ENCODE peak calls at places on chromosomes 4 and X, in four cellular contexts. O, Y, J and A are unnamed samples.

GRCh38 chrX:71221145-71221544 is 1.9 kb upstream of the GJB1 start:
- DNase-seq in J (no peak), Y (no peak), O (no peak), A (no peak)

GRCh38 chr4:110287130-110287529 is 88.7 kb upstream of the ELOVL6 start:
- DNase-seq in J (no peak), O (no peak), Y (no peak), A (no peak)

GRCh38 chr4:182102576-182102975 is 140.6 kb upstream of the TENM3 start:
- DNase-seq in J (no peak), Y (no peak), O (no peak), A (no peak)

GRCh38 chr4:83029688-83030087 is 5.3 kb upstream of the COPS4 start:
- DNase-seq in J (no peak), O (no peak), Y (no peak), A (no peak)

GRCh38 chr4:123889376-123889945 is 492.9 kb downstream of the SPRY1 start:
- DNase-seq in Y (no peak), O (no peak), J (no peak), A (no peak)

GRCh38 chr4:82851902-82852750 is 38.8 kb downstream of the SEC31A start:
- DNase-seq in J (peak; percentile 12), Y (no peak), O (no peak), A (no peak)

GRCh38 chr4:76434901-76435688 is at the start of gene SHROOM3:
- DNase-seq in Y (peak; percentile 34), O (no peak), J (peak; percentile 39), A (no peak)

GRCh38 chr4:76059750-76060149 is 14.8 kb upstream of the ART3 start:
- DNase-seq in O (no peak), J (no peak), Y (no peak), A (no peak)

GRCh38 chrX:19875051-19875432 is 12.4 kb downstream of the SH3KBP1 start:
- DNase-seq in J (no peak), O (no peak), Y (no peak), A (peak; percentile 43)

GRCh38 chr4:125956281-125956680 is 641.5 kb downstream of the FAT4 start:
- DNase-seq in Y (no peak), O (no peak), J (no peak), A (no peak)

GRCh38 chrX:20059467-20060128 is 57.1 kb downstream of the MAP7D2 start:
- DNase-seq in J (no peak), Y (no peak), O (no peak), A (no peak)

GRCh38 chrX:136196691-136197155 is 49.4 kb downstream of the FHL1 start:
- DNase-seq in Y (no peak), J (no peak), O (no peak), A (no peak)

GRCh38 chr4:61889117-61889516 is 689.0 kb downstream of the ADGRL3 start:
- DNase-seq in O (no peak), J (no peak), Y (no peak), A (no peak)

GRCh38 chr4:8427761-8428287 is 12.7 kb downstream of the ACOX3 start:
- DNase-seq in Y (peak; percentile 67), J (no peak), O (no peak), A (no peak)

GRCh38 chrX:45801554-45801953 is 600.9 kb upstream of the DIPK2B start:
- DNase-seq in Y (no peak), O (no peak), J (no peak), A (no peak)
- H3K27ac ChIP-seq in Y (no peak overlapping the region), O (no peak overlapping the region), J (no peak overlapping the region), A (no peak overlapping the region)

GRCh38 chrX:108347800-108348199 is 90.4 kb downstream of the COL4A6 start:
- DNase-seq in O (no peak), J (peak; percentile 18), Y (no peak), A (no peak)

GRCh38 chrX:108349210-108349609 is 89.0 kb downstream of the COL4A6 start:
- DNase-seq in O (no peak), J (no peak), Y (no peak), A (no peak)

GRCh38 chrX:108353452-108353851 is 84.8 kb downstream of the COL4A6 start:
- DNase-seq in Y (no peak), J (no peak), O (no peak), A (no peak)

GRCh38 chrX:108348525-108348924 is 89.7 kb downstream of the COL4A6 start:
- DNase-seq in O (no peak), Y (no peak), J (no peak), A (no peak)
- H3K36me3 ChIP-seq in O (no peaks in the 10 kb centered on the region), Y (no peaks in the 10 kb centered on the region), J (no peaks in the 10 kb centered on the region), A (no peaks in the 10 kb centered on the region)

DNA sequence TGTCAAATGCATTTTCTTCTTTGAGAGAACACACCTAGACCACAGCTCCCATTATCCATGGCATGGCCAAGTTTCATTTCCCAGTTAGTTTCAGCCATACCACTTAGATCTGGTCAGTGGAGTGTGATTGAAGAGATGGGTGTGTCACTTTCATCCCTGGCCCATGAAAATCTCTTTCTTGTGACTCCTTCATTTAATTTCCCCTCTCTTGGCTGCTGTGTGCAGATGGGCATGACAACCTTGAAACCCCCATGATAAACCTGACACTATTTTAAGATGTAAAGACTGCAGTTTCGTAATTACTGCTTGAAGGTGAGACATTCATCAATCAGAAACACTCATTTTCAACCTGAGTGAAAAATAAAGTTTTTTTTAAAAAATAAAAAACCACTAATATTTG is 284.9 kb downstream of the IL15 start:
- DNase-seq in J (no peak), Y (no peak), O (no peak), A (no peak)
- H3K27ac ChIP-seq in J (no peak overlapping the region), Y (no peak overlapping the region), O (no peak overlapping the region), A (no peak overlapping the region)

DNA sequence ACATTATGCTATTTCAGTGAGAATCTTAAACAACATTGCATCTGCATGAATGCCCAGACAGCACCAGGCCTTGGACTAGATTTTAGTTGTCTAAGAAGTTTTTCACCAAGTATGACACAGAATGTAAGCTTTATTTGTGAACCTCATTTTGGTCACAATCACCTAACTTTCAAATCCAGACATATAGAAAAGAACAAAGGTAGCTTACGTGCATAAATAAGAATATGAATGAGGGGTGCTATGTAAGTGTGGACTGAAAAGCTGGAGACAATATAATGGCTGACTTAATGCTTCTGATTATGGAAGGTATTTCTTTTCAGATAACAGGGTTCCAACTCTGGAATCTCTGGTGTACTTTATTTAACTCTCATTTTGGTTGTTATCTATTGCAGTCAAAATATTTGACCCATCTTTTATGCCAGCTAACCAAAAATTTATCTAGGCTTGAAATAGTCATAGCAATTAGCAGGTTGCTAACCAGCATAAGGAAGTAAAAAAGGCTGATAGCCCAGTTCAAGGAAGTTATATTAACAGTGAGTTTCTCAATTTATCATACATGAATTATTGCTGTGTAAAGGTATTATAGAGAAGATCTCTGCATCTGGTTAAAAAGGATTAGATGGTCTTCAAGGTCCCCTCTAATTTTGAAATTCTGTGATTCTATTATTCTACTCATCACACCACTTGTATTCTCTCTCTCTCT is 36.5 kb downstream of the SLC7A11 start:
- DNase-seq in J (no peak), O (no peak), Y (no peak), A (no peak)
- H3K36me3 ChIP-seq in J (no peaks in the 10 kb centered on the region), O (no peaks in the 10 kb centered on the region), Y (no peaks in the 10 kb centered on the region), A (no peaks in the 10 kb centered on the region)

DNA sequence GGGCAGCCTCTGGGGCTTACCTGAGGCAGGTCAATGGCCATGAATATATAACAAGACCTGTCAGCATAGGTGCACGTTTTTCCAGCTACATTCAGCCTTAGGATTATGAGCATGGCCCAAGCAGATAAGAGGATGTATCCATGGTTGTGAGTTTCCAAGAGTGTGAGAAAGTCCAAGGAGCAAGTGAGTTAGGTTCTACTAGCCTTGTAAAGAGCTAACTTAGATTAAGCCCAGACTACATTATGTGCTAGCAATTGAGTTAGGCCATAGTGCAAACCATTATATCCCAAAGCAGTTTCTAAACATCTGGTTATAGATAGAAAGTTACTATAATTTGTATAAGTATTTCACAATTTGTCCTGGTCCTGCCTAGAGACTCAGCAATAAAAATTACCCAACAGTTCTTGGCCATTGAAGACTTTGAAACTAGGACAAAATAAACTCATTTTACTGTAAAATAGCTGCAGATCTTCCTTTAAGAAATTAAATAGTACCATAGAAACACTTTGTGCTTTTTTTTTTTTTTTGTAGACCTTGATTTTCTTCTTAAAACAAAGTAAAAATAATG is 312.0 kb downstream of the CAMK2D start:
- DNase-seq in Y (no peak), O (no peak), J (no peak), A (no peak)
- H3K27ac ChIP-seq in Y (peak overlapping the region; percentile 39), O (no peak overlapping the region), J (no peak overlapping the region), A (peak overlapping the region; percentile 56)

GRCh38 chr4:24519649-24520048 is 64.7 kb downstream of the DHX15 start:
- DNase-seq in O (no peak), J (no peak), Y (peak; percentile 28), A (no peak)

GRCh38 chr4:24514808-24515207 is 69.5 kb downstream of the DHX15 start:
- DNase-seq in Y (no peak), J (no peak), O (no peak), A (no peak)

GRCh38 chr4:24515698-24516097 is 68.7 kb downstream of the DHX15 start:
- DNase-seq in O (no peak), J (no peak), Y (no peak), A (no peak)

GRCh38 chr4:24516926-24517325 is 67.4 kb downstream of the DHX15 start:
- DNase-seq in J (no peak), O (no peak), Y (no peak), A (no peak)

GRCh38 chr4:24517676-24518075 is 66.7 kb downstream of the DHX15 start:
- DNase-seq in Y (no peak), O (no peak), J (no peak), A (no peak)
- H3K36me3 ChIP-seq in Y (no peaks in the 10 kb centered on the region), O (peaks cover 4% of the 10 kb centered on the region), J (peaks cover 2% of the 10 kb centered on the region), A (peaks cover 2% of the 10 kb centered on the region)

GRCh38 chr4:108622828-108623227 is 2.5 kb downstream of the RPL34 start:
- DNase-seq in J (no peak), Y (no peak), O (no peak), A (no peak)
- H3K27ac ChIP-seq in J (no peak overlapping the region), Y (no peak overlapping the region), O (no peak overlapping the region), A (no peak overlapping the region)

GRCh38 chr4:145755802-145756201 is 75.9 kb downstream of the C4orf51 start:
- DNase-seq in J (no peak), Y (no peak), O (no peak), A (no peak)
- H3K36me3 ChIP-seq in J (peaks cover 2% of the 10 kb centered on the region), Y (no peaks in the 10 kb centered on the region), O (peaks cover 17% of the 10 kb centered on the region), A (peaks cover 10% of the 10 kb centered on the region)

GRCh38 chrX:13101439-13102139 is 57.2 kb upstream of the FAM9C start:
- DNase-seq in J (no peak), Y (peak; percentile 81), O (peak; percentile 71), A (peak; percentile 67)

GRCh38 chrX:13103111-13103913 is 58.9 kb upstream of the FAM9C start:
- DNase-seq in Y (no peak), J (no peak), O (no peak), A (no peak)

GRCh38 chrX:13094780-13095425 is 50.5 kb upstream of the FAM9C start:
- DNase-seq in O (no peak), J (no peak), Y (no peak), A (no peak)

GRCh38 chrX:13102636-13103035 is 58.2 kb upstream of the FAM9C start:
- DNase-seq in O (no peak), J (no peak), Y (no peak), A (no peak)

GRCh38 chrX:13099121-13099520 is 54.7 kb upstream of the FAM9C start:
- DNase-seq in O (no peak), J (no peak), Y (no peak), A (no peak)
- H3K27ac ChIP-seq in O (no peak overlapping the region), J (no peak overlapping the region), Y (no peak overlapping the region), A (peak overlapping the region; percentile 36)

GRCh38 chrX:153719701-153720100 is 4.5 kb downstream of the BCAP31 start:
- DNase-seq in J (no peak), O (no peak), Y (no peak), A (no peak)
- H3K36me3 ChIP-seq in J (peaks cover 19% of the 10 kb centered on the region), O (peaks cover 53% of the 10 kb centered on the region), Y (no peaks in the 10 kb centered on the region), A (peaks cover 49% of the 10 kb centered on the region)